ENCODE peak calls at places on chromosomes 5 and 9, in four cellular contexts. One of them, this sample, is unnamed.

GRCh38 chr9:96100385-96100978 is 201.5 kb downstream of the HSD17B3 start:
- DNase-seq in Peyer's patch: no peak
- DNase-seq in dorsolateral prefrontal cortex: no peak
- DNase-seq in AG04450: no peak
- DNase-seq in this sample: no peak

GRCh38 chr9:115604831-115605483 is 487.0 kb upstream of the TNC start:
- DNase-seq in Peyer's patch: no peak
- DNase-seq in dorsolateral prefrontal cortex: no peak
- DNase-seq in AG04450: no peak
- DNase-seq in this sample: peak

GRCh38 chr5:135242496-135243193 is 156.4 kb downstream of the MACROH2A1 start:
- DNase-seq in Peyer's patch: peak
- DNase-seq in dorsolateral prefrontal cortex: peak
- DNase-seq in AG04450: no peak
- DNase-seq in this sample: peak

GRCh38 chr5:116442095-116442534 is 132.5 kb downstream of the SEMA6A start:
- DNase-seq in Peyer's patch: no peak
- DNase-seq in dorsolateral prefrontal cortex: peak
- DNase-seq in AG04450: no peak
- DNase-seq in this sample: peak

GRCh38 chr9:33101104-33101951 is 24.9 kb upstream of the SMU1 start:
- DNase-seq in Peyer's patch: no peak
- DNase-seq in dorsolateral prefrontal cortex: peak
- DNase-seq in AG04450: no peak
- DNase-seq in this sample: peak

GRCh38 chr5:158810615-158811014 is 289.1 kb downstream of the EBF1 start:
- DNase-seq in Peyer's patch: no peak
- DNase-seq in dorsolateral prefrontal cortex: no peak
- DNase-seq in AG04450: no peak
- DNase-seq in this sample: no peak

GRCh38 chr5:115934388-115934974 is 27.8 kb upstream of the LVRN start:
- DNase-seq in Peyer's patch: no peak
- DNase-seq in dorsolateral prefrontal cortex: no peak
- DNase-seq in AG04450: no peak
- DNase-seq in this sample: no peak

GRCh38 chr9:20335668-20336332 is 286.5 kb downstream of the MLLT3 start:
- DNase-seq in Peyer's patch: no peak
- DNase-seq in dorsolateral prefrontal cortex: no peak
- DNase-seq in AG04450: no peak
- DNase-seq in this sample: no peak

GRCh38 chr9:121601234-121601633 is 50.2 kb upstream of the DAB2IP start:
- DNase-seq in Peyer's patch: no peak
- DNase-seq in dorsolateral prefrontal cortex: no peak
- DNase-seq in AG04450: no peak
- DNase-seq in this sample: no peak

GRCh38 chr9:21830589-21830988 is 28.2 kb downstream of the MTAP start:
- DNase-seq in Peyer's patch: no peak
- DNase-seq in dorsolateral prefrontal cortex: no peak
- DNase-seq in AG04450: no peak
- DNase-seq in this sample: peak

GRCh38 chr9:131304676-131305366 is 15.3 kb downstream of the PLPP7 start:
- DNase-seq in Peyer's patch: no peak
- DNase-seq in dorsolateral prefrontal cortex: no peak
- DNase-seq in AG04450: no peak
- DNase-seq in this sample: no peak

GRCh38 chr9:104539275-104539674 is 2.6 kb upstream of the OR13C3 start:
- DNase-seq in Peyer's patch: no peak
- DNase-seq in dorsolateral prefrontal cortex: no peak
- DNase-seq in AG04450: no peak
- DNase-seq in this sample: no peak

GRCh38 chr5:77197840-77198554 is 12.5 kb upstream of the PDE8B start:
- DNase-seq in Peyer's patch: no peak
- DNase-seq in dorsolateral prefrontal cortex: no peak
- DNase-seq in AG04450: no peak
- DNase-seq in this sample: no peak

GRCh38 chr5:159874308-159874707 is 42.0 kb upstream of the ADRA1B start:
- DNase-seq in Peyer's patch: no peak
- DNase-seq in dorsolateral prefrontal cortex: no peak
- DNase-seq in AG04450: no peak
- DNase-seq in this sample: no peak

GRCh38 chr5:137714931-137715330 is 21.0 kb downstream of the KLHL3 start:
- DNase-seq in Peyer's patch: no peak
- DNase-seq in dorsolateral prefrontal cortex: no peak
- DNase-seq in AG04450: no peak
- DNase-seq in this sample: no peak

DNA sequence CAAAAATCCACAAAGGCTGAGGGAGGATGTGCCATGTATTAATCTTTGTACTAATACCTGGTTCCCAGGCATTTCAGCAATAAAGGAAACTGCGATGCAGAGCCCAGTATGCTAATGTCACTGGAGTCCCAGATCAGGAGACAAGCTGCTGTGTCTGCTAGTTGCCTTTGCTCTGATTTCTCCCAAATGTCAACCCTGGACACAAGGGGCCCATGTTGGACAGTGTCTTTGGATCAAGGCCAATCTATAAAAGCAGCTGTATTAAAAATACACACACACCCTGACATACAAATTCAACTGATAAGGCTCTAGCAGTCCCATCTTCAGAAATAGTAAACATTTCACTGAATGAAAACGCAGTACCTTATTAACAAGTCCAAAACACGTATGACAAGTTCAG is 19.0 kb downstream of the LHFPL2 start:
- DNase-seq in Peyer's patch: no peak
- DNase-seq in dorsolateral prefrontal cortex: no peak
- DNase-seq in AG04450: no peak
- DNase-seq in this sample: no peak
- H3K4me3 ChIP-seq in Peyer's patch: no peak
- H3K4me3 ChIP-seq in dorsolateral prefrontal cortex: no peak
- H3K4me3 ChIP-seq in AG04450: no peak
- H3K4me3 ChIP-seq in this sample: no peak

GRCh38 chr5:73303139-73304079 is 130.4 kb downstream of the TMEM174 start:
- DNase-seq in Peyer's patch: no peak
- DNase-seq in dorsolateral prefrontal cortex: no peak
- DNase-seq in AG04450: no peak
- DNase-seq in this sample: no peak
- TF ChIP-seq CTCF in Peyer's patch: no peak
- TF ChIP-seq CTCF in dorsolateral prefrontal cortex: no peak
- TF ChIP-seq CTCF in AG04450: no peak
- TF ChIP-seq CTCF in this sample: peak

DNA sequence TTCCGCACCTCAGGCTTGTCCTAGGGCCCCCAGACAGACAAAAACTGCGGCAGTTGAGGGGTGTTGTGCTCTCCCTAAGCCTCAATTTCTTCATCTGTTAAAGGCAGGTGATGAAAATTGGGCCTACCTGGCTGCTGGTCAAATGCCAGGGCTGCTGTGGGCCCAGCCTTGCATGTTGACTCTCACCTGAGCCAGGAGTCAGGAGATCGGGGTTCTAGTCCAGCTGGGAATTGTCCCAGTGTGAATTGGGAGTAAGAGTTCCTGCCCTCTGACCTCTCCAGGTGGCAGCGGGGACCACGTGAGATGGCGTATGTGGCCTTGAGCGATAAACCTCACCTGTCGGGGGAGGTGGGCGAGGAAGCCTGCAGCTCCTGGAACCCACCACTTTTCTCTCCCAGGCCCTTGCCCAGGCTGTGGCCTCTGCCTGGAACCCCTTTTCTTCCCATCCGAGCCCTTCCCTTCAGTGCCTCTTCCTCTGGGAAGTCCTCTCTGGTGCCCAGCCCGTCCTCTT is 143.5 kb upstream of the IER5L start:
- DNase-seq in Peyer's patch: peak
- DNase-seq in dorsolateral prefrontal cortex: no peak
- DNase-seq in AG04450: no peak
- DNase-seq in this sample: no peak
- H3K4me3 ChIP-seq in Peyer's patch: peak
- H3K4me3 ChIP-seq in dorsolateral prefrontal cortex: peak
- H3K4me3 ChIP-seq in AG04450: no peak
- H3K4me3 ChIP-seq in this sample: no peak

GRCh38 chr5:34833090-34833489 is 5.9 kb upstream of the TTC23L start:
- DNase-seq in Peyer's patch: no peak
- DNase-seq in dorsolateral prefrontal cortex: no peak
- DNase-seq in AG04450: no peak
- DNase-seq in this sample: no peak
- TF ChIP-seq CTCF in Peyer's patch: no peak
- TF ChIP-seq CTCF in dorsolateral prefrontal cortex: no peak
- TF ChIP-seq CTCF in AG04450: no peak
- TF ChIP-seq CTCF in this sample: no peak

GRCh38 chr9:10613413-10613812 is 611 bp upstream of the PTPRD start:
- DNase-seq in Peyer's patch: no peak
- DNase-seq in dorsolateral prefrontal cortex: no peak
- DNase-seq in AG04450: no peak
- DNase-seq in this sample: peak
- H3K4me3 ChIP-seq in Peyer's patch: peak
- H3K4me3 ChIP-seq in dorsolateral prefrontal cortex: peak
- H3K4me3 ChIP-seq in AG04450: no peak
- H3K4me3 ChIP-seq in this sample: peak

This sample was measured in astrocyte of the spinal cord.